ENCODE peak calls at places on chromosomes 4 and X, in ten cellular contexts. A, M, B, Q, G, I, T, X, E and Z are unnamed samples.

GRCh38 chr4:3613980-3614730 is 81.9 kb upstream of the LRPAP1 start:
- DNase-seq in A (no peak), M (no peak), B (no peak), Q (no peak), G (no peak), I (no peak), T (no peak), X (no peak), E (no peak), Z (peak; percentile 31)

GRCh38 chr4:74793757-74794340 is 474 bp downstream of the BTC start:
- DNase-seq in A (no peak), M (peak; percentile 64), B (peak; percentile 77), Q (no peak), G (peak; percentile 30), I (no peak), T (no peak), X (no peak), E (peak; percentile 29), Z (peak; percentile 40)

GRCh38 chr4:10281996-10282395 is 165.4 kb upstream of the WDR1 start:
- DNase-seq in A (no peak), M (no peak), B (no peak), Q (no peak), G (no peak), I (no peak), T (no peak), X (no peak), E (no peak), Z (no peak)

GRCh38 chr4:99821918-99822503 is 5.4 kb downstream of the DAPP1 start:
- DNase-seq in A (no peak), M (no peak), B (no peak), Q (no peak), G (no peak), I (no peak), T (no peak), X (peak; percentile 59), E (no peak), Z (no peak)

GRCh38 chrX:148771440-148771839 is 271.0 kb downstream of the AFF2 start:
- DNase-seq in A (no peak), M (no peak), B (no peak), Q (peak; percentile 66), G (no peak), I (no peak), T (no peak), X (no peak), E (no peak), Z (no peak)

GRCh38 chrX:1661048-1661921 is 46.4 kb downstream of the ASMT start:
- DNase-seq in A (no peak), M (peak; percentile 51), B (peak; percentile 51), Q (no peak), G (peak; percentile 90), I (no peak), T (no peak), X (peak; percentile 98), E (peak; percentile 99), Z (no peak)

GRCh38 chr4:17967078-17967477 is 54.5 kb downstream of the LCORL start:
- DNase-seq in A (no peak), M (no peak), B (no peak), Q (no peak), G (no peak), I (no peak), T (no peak), X (no peak), E (no peak), Z (no peak)

GRCh38 chr4:1201851-1202525 is 29.6 kb upstream of the SPON2 start:
- DNase-seq in A (peak; percentile 74), M (peak; percentile 77), B (peak; percentile 67), Q (no peak), G (no peak), I (no peak), T (no peak), X (peak; percentile 65), E (peak; percentile 85), Z (peak; percentile 56)

GRCh38 chrX:87583679-87584078 is 66.1 kb downstream of the KLHL4 start:
- DNase-seq in A (no peak), M (no peak), B (no peak), Q (peak; percentile 2), G (no peak), I (no peak), T (no peak), X (no peak), E (no peak), Z (no peak)

GRCh38 chrX:64204252-64204651 is 1.3 kb downstream of the AMER1 start:
- DNase-seq in A (no peak), M (no peak), B (no peak), Q (no peak), G (no peak), I (no peak), T (no peak), X (no peak), E (no peak), Z (no peak)

GRCh38 chr4:137310593-137311490 is 221.5 kb downstream of the PCDH18 start:
- DNase-seq in A (peak; percentile 62), M (no peak), B (no peak), Q (peak; percentile 8), G (no peak), I (no peak), T (no peak), X (no peak), E (no peak), Z (no peak)

GRCh38 chrX:52852110-52852872 is 15.6 kb downstream of the XAGE3 start:
- DNase-seq in A (no peak), M (no peak), B (no peak), Q (no peak), G (no peak), I (no peak), T (no peak), X (no peak), E (no peak), Z (no peak)

GRCh38 chrX:134377537-134377936 is 82.4 kb upstream of the HPRT1 start:
- DNase-seq in A (no peak), M (no peak), B (no peak), Q (peak; percentile 41), G (no peak), I (no peak), T (peak; percentile 0), X (no peak), E (peak; percentile 34), Z (no peak)

GRCh38 chrX:98448524-98448923 is 1564.8 kb downstream of the RPA4 start:
- DNase-seq in A (no peak), M (no peak), B (no peak), Q (no peak), G (no peak), I (no peak), T (no peak), X (no peak), E (no peak), Z (no peak)

GRCh38 chr4:113394108-113394729 is 344.8 kb downstream of the ANK2 start:
- DNase-seq in A (no peak), M (no peak), B (no peak), Q (no peak), G (no peak), I (no peak), T (no peak), X (no peak), E (no peak), Z (no peak)

GRCh38 chr4:73434311-73434710 is 1.7 kb upstream of the AFP start:
- DNase-seq in A (no peak), M (no peak), B (no peak), Q (peak; percentile 15), G (peak; percentile 16), I (peak; percentile 2), T (no peak), X (no peak), E (no peak), Z (no peak)

GRCh38 chrX:141832247-141832646 is 5.9 kb upstream of the MAGEC3 start:
- DNase-seq in A (no peak), M (no peak), B (no peak), Q (no peak), G (no peak), I (no peak), T (no peak), X (no peak), E (no peak), Z (no peak)

GRCh38 chr4:133866328-133866699 is 335.3 kb downstream of the PABPC4L start:
- DNase-seq in A (no peak), M (no peak), B (no peak), Q (no peak), G (no peak), I (no peak), T (no peak), X (no peak), E (no peak), Z (no peak)

GRCh38 chr4:7854697-7855370 is 84.8 kb downstream of the AFAP1 start:
- DNase-seq in A (no peak), M (no peak), B (no peak), Q (no peak), G (no peak), I (no peak), T (no peak), X (peak; percentile 23), E (peak; percentile 83), Z (no peak)

GRCh38 chr4:160981083-160981482 is 1182.7 kb downstream of the FSTL5 start:
- DNase-seq in A (no peak), M (no peak), B (no peak), Q (no peak), G (no peak), I (no peak), T (no peak), X (no peak), E (no peak), Z (no peak)

GRCh38 chr4:56245547-56246229 is 141.6 kb downstream of the AASDH start:
- DNase-seq in A (no peak), M (no peak), B (no peak), Q (no peak), G (no peak), I (no peak), T (no peak), X (no peak), E (no peak), Z (no peak)

GRCh38 chr4:98662619-98663225 is 4.3 kb upstream of the TSPAN5 start:
- DNase-seq in A (no peak), M (no peak), B (no peak), Q (no peak), G (no peak), I (no peak), T (no peak), X (no peak), E (peak; percentile 48), Z (no peak)

GRCh38 chrX:73289039-73289438 is 74.4 kb upstream of the NAP1L2 start:
- DNase-seq in A (no peak), M (no peak), B (no peak), Q (no peak), G (no peak), I (no peak), T (no peak), X (no peak), E (no peak), Z (no peak)

GRCh38 chr4:1809754-1810502 is 16.8 kb downstream of the FGFR3 start:
- DNase-seq in A (peak; percentile 17), M (peak; percentile 74), B (peak; percentile 57), Q (peak; percentile 52), G (peak; percentile 93), I (peak; percentile 96), T (no peak), X (no peak), E (peak; percentile 84), Z (no peak)

GRCh38 chrX:69153060-69153730 is 12.1 kb downstream of the PJA1 start:
- DNase-seq in A (no peak), M (peak; percentile 43), B (no peak), Q (no peak), G (no peak), I (no peak), T (no peak), X (no peak), E (no peak), Z (no peak)

GRCh38 chrX:108537005-108537404 is 97.4 kb downstream of the COL4A5 start:
- DNase-seq in A (peak; percentile 2), M (no peak), B (no peak), Q (peak; percentile 5), G (peak; percentile 15), I (no peak), T (peak; percentile 12), X (no peak), E (peak; percentile 12), Z (no peak)

GRCh38 chr4:154124539-154125255 is 335.8 kb upstream of the SFRP2 start:
- DNase-seq in A (peak; percentile 86), M (no peak), B (no peak), Q (no peak), G (no peak), I (no peak), T (no peak), X (no peak), E (no peak), Z (no peak)

GRCh38 chr4:14234330-14234729 is 606.8 kb upstream of the BOD1L1 start:
- DNase-seq in A (no peak), M (no peak), B (no peak), Q (no peak), G (no peak), I (no peak), T (no peak), X (no peak), E (no peak), Z (no peak)